ENCODE peak calls at places on chromosomes 5 and 9, in nine cellular contexts. One of them, this sample, is unnamed.

GRCh38 chr9:121708768-121709488 is 57.5 kb downstream of the DAB2IP start:
- DNase-seq in A549: no peak
- DNase-seq in Peyer's patch: no peak
- DNase-seq in transverse colon: no peak
- DNase-seq in breast epithelium: no peak
- DNase-seq in HCT116: no peak
- DNase-seq in stomach: no peak
- DNase-seq in esophagus muscularis mucosa: no peak
- DNase-seq in sigmoid colon: peak; percentile 70
- DNase-seq in this sample: no peak

GRCh38 chr9:124894035-124894740 is 32.3 kb downstream of the ARPC5L start:
- DNase-seq in A549: no peak
- DNase-seq in Peyer's patch: no peak
- DNase-seq in transverse colon: no peak
- DNase-seq in breast epithelium: no peak
- DNase-seq in HCT116: no peak
- DNase-seq in stomach: no peak
- DNase-seq in esophagus muscularis mucosa: no peak
- DNase-seq in sigmoid colon: no peak
- DNase-seq in this sample: no peak

GRCh38 chr9:131762356-131762932 is 22.6 kb upstream of the RAPGEF1 start:
- DNase-seq in A549: peak; percentile 66
- DNase-seq in Peyer's patch: peak; percentile 85
- DNase-seq in transverse colon: peak; percentile 78
- DNase-seq in breast epithelium: peak; percentile 77
- DNase-seq in HCT116: peak; percentile 43
- DNase-seq in stomach: peak; percentile 84
- DNase-seq in esophagus muscularis mucosa: no peak
- DNase-seq in sigmoid colon: peak; percentile 82
- DNase-seq in this sample: peak; percentile 66

GRCh38 chr9:122131401-122131921 is 28.1 kb downstream of the NDUFA8 start:
- DNase-seq in A549: no peak
- DNase-seq in Peyer's patch: no peak
- DNase-seq in transverse colon: no peak
- DNase-seq in breast epithelium: no peak
- DNase-seq in HCT116: no peak
- DNase-seq in stomach: no peak
- DNase-seq in esophagus muscularis mucosa: no peak
- DNase-seq in sigmoid colon: peak; percentile 66
- DNase-seq in this sample: no peak

GRCh38 chr5:136018814-136019777 is 9.7 kb upstream of the TGFBI start:
- DNase-seq in A549: peak; percentile 80
- DNase-seq in Peyer's patch: no peak
- DNase-seq in transverse colon: peak; percentile 33
- DNase-seq in breast epithelium: no peak
- DNase-seq in HCT116: no peak
- DNase-seq in stomach: no peak
- DNase-seq in esophagus muscularis mucosa: no peak
- DNase-seq in sigmoid colon: peak; percentile 89
- DNase-seq in this sample: peak; percentile 87

GRCh38 chr5:164747371-164747770 is 1242.0 kb downstream of the MAT2B start:
- DNase-seq in A549: no peak
- DNase-seq in Peyer's patch: no peak
- DNase-seq in transverse colon: no peak
- DNase-seq in breast epithelium: no peak
- DNase-seq in HCT116: no peak
- DNase-seq in stomach: no peak
- DNase-seq in esophagus muscularis mucosa: no peak
- DNase-seq in sigmoid colon: no peak
- DNase-seq in this sample: no peak

GRCh38 chr5:41517909-41518308 is 7.5 kb upstream of the PLCXD3 start:
- DNase-seq in A549: no peak
- DNase-seq in Peyer's patch: no peak
- DNase-seq in transverse colon: no peak
- DNase-seq in breast epithelium: no peak
- DNase-seq in HCT116: no peak
- DNase-seq in stomach: no peak
- DNase-seq in esophagus muscularis mucosa: no peak
- DNase-seq in sigmoid colon: no peak
- DNase-seq in this sample: no peak

GRCh38 chr5:178117911-178118310 is 4.6 kb downstream of the N4BP3 start:
- DNase-seq in A549: no peak
- DNase-seq in Peyer's patch: no peak
- DNase-seq in transverse colon: no peak
- DNase-seq in breast epithelium: no peak
- DNase-seq in HCT116: no peak
- DNase-seq in stomach: no peak
- DNase-seq in esophagus muscularis mucosa: no peak
- DNase-seq in sigmoid colon: no peak
- DNase-seq in this sample: no peak

GRCh38 chr9:76181020-76181641 is 213.1 kb downstream of the RFK start:
- DNase-seq in A549: peak; percentile 82
- DNase-seq in Peyer's patch: no peak
- DNase-seq in transverse colon: no peak
- DNase-seq in breast epithelium: no peak
- DNase-seq in HCT116: peak; percentile 26
- DNase-seq in stomach: no peak
- DNase-seq in esophagus muscularis mucosa: no peak
- DNase-seq in sigmoid colon: no peak
- DNase-seq in this sample: no peak

GRCh38 chr5:114419941-114420340 is 58.1 kb downstream of the KCNN2 start:
- DNase-seq in A549: no peak
- DNase-seq in Peyer's patch: no peak
- DNase-seq in transverse colon: no peak
- DNase-seq in breast epithelium: no peak
- DNase-seq in HCT116: no peak
- DNase-seq in stomach: no peak
- DNase-seq in esophagus muscularis mucosa: no peak
- DNase-seq in sigmoid colon: no peak
- DNase-seq in this sample: no peak

GRCh38 chr9:107488400-107489143 is 997 bp downstream of the KLF4 start:
- DNase-seq in A549: peak; percentile 61
- DNase-seq in Peyer's patch: peak; percentile 85
- DNase-seq in transverse colon: peak; percentile 81
- DNase-seq in breast epithelium: peak; percentile 79
- DNase-seq in HCT116: no peak
- DNase-seq in stomach: peak; percentile 56
- DNase-seq in esophagus muscularis mucosa: no peak
- DNase-seq in sigmoid colon: peak; percentile 94
- DNase-seq in this sample: peak; percentile 74
- H3K27ac ChIP-seq in A549: peak overlapping the region; percentile 91
- H3K27ac ChIP-seq in Peyer's patch: peak overlapping the region; percentile 93
- H3K27ac ChIP-seq in transverse colon: peak overlapping the region; percentile 92
- H3K27ac ChIP-seq in breast epithelium: peak overlapping the region; percentile 91
- H3K27ac ChIP-seq in HCT116: peak overlapping the region; percentile 74
- H3K27ac ChIP-seq in stomach: peak overlapping the region; percentile 94
- H3K27ac ChIP-seq in esophagus muscularis mucosa: peak overlapping the region; percentile 94
- H3K27ac ChIP-seq in sigmoid colon: peak overlapping the region; percentile 84
- H3K27ac ChIP-seq in this sample: peak overlapping the region; percentile 89

DNA sequence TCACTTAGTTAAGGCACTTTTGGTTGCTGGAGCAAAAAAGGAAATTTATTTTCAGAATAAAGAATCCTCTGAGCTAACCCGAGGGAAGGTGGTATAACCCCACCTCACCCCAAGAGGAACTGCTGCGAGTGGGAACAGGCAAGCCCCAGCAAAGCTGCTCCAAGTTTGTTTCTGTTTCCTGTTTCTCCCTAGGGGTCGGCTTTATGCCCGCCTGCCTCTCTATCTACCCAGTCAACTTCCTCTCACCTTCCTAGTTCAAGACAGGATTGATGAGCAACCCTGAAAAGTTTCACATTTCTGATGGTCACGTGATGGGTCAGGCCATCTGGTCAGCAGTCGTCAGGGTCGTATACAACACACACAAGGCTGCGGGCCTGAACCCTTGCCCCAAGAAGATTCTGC is 31.1 kb downstream of the TRIO start:
- DNase-seq in A549: no peak
- DNase-seq in Peyer's patch: no peak
- DNase-seq in transverse colon: no peak
- DNase-seq in breast epithelium: no peak
- DNase-seq in HCT116: no peak
- DNase-seq in stomach: no peak
- DNase-seq in esophagus muscularis mucosa: no peak
- DNase-seq in sigmoid colon: no peak
- DNase-seq in this sample: no peak
- H3K4me1 ChIP-seq in A549: peaks cover 96% of the 10 kb centered on the region
- H3K4me1 ChIP-seq in Peyer's patch: no peaks in the 10 kb centered on the region
- H3K4me1 ChIP-seq in transverse colon: peaks cover 31% of the 10 kb centered on the region
- H3K4me1 ChIP-seq in breast epithelium: no peaks in the 10 kb centered on the region
- H3K4me1 ChIP-seq in HCT116: peaks cover 53% of the 10 kb centered on the region
- H3K4me1 ChIP-seq in stomach: peaks cover 85% of the 10 kb centered on the region
- H3K4me1 ChIP-seq in esophagus muscularis mucosa: peaks cover 77% of the 10 kb centered on the region
- H3K4me1 ChIP-seq in sigmoid colon: no peaks in the 10 kb centered on the region
- H3K4me1 ChIP-seq in this sample: no peaks in the 10 kb centered on the region

DNA sequence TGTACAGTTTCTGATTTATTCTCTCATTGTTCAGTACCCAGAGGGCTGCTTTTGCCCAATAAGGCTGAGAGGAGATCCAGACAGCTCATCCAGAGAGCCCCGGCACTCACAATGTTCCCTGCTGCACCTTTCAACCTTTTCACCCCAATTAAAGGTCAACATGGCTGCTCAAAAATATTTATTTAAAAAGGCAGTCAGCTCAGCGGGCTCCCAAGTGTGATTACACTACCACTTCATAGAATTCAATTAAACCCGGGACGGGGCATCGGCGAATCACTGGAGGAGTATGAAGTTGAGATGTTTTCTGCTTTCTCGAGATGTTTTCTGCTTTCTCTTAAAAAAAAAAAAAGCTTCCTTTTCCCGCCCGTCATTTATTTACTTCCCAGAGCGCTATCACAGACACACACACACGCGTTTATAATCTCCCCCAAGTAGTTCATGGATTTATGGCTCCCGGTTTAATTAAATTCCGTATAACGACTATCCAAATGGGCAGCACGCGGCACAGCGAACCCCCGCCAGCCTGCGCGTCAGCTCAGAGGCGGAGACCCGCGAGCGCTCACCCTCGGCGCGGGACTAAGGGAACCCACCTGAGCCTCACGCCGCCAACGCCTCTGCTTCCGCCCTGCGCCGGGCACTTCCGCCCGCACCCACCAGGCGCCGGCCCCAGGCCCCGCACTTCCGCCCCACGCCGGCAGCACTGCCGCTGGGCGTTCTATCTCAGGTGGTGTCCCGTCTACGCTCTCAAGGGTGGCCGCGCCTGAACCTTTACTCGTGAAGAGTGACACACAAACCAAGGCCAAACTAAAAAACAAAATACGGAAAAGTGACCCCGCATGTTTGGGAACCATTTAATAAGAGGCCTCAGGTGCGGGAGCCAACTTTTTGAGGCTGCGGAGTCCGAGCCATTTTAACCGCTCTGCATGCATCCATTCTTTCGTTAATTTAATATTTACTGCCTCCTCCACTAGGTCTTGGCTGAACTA is at the start of gene C5orf63:
- DNase-seq in A549: peak; percentile 58
- DNase-seq in Peyer's patch: peak; percentile 79
- DNase-seq in transverse colon: peak; percentile 74
- DNase-seq in breast epithelium: peak; percentile 58
- DNase-seq in HCT116: peak; percentile 8
- DNase-seq in stomach: peak; percentile 62
- DNase-seq in esophagus muscularis mucosa: peak; percentile 89
- DNase-seq in sigmoid colon: peak; percentile 68
- DNase-seq in this sample: peak; percentile 40
- TF ChIP-seq POLR2A in A549: peak; percentile 74
- TF ChIP-seq POLR2A in Peyer's patch: peak; percentile 24
- TF ChIP-seq POLR2A in transverse colon: peak; percentile 49
- TF ChIP-seq POLR2A in breast epithelium: no peak
- TF ChIP-seq POLR2A in HCT116: peak; percentile 54
- TF ChIP-seq POLR2A in stomach: no peak
- TF ChIP-seq POLR2A in esophagus muscularis mucosa: no peak
- TF ChIP-seq POLR2A in sigmoid colon: no peak
- TF ChIP-seq POLR2A in this sample: no peak

GRCh38 chr5:126003309-126003708 is 419.9 kb upstream of the GRAMD2B start:
- DNase-seq in A549: no peak
- DNase-seq in Peyer's patch: no peak
- DNase-seq in transverse colon: no peak
- DNase-seq in breast epithelium: no peak
- DNase-seq in HCT116: no peak
- DNase-seq in stomach: peak; percentile 64
- DNase-seq in esophagus muscularis mucosa: no peak
- DNase-seq in sigmoid colon: no peak
- DNase-seq in this sample: peak; percentile 50

GRCh38 chr5:126004636-126005035 is 418.6 kb upstream of the GRAMD2B start:
- DNase-seq in A549: no peak
- DNase-seq in Peyer's patch: no peak
- DNase-seq in transverse colon: no peak
- DNase-seq in breast epithelium: no peak
- DNase-seq in HCT116: no peak
- DNase-seq in stomach: no peak
- DNase-seq in esophagus muscularis mucosa: no peak
- DNase-seq in sigmoid colon: no peak
- DNase-seq in this sample: no peak

GRCh38 chr5:126007841-126008240 is 415.4 kb upstream of the GRAMD2B start:
- DNase-seq in A549: no peak
- DNase-seq in Peyer's patch: no peak
- DNase-seq in transverse colon: no peak
- DNase-seq in breast epithelium: no peak
- DNase-seq in HCT116: no peak
- DNase-seq in stomach: no peak
- DNase-seq in esophagus muscularis mucosa: no peak
- DNase-seq in sigmoid colon: no peak
- DNase-seq in this sample: no peak

GRCh38 chr5:126000533-126000932 is 422.7 kb upstream of the GRAMD2B start:
- DNase-seq in A549: no peak
- DNase-seq in Peyer's patch: no peak
- DNase-seq in transverse colon: no peak
- DNase-seq in breast epithelium: no peak
- DNase-seq in HCT116: no peak
- DNase-seq in stomach: no peak
- DNase-seq in esophagus muscularis mucosa: no peak
- DNase-seq in sigmoid colon: no peak
- DNase-seq in this sample: no peak

GRCh38 chr5:126002222-126002897 is 420.8 kb upstream of the GRAMD2B start:
- DNase-seq in A549: no peak
- DNase-seq in Peyer's patch: no peak
- DNase-seq in transverse colon: no peak
- DNase-seq in breast epithelium: no peak
- DNase-seq in HCT116: no peak
- DNase-seq in stomach: peak; percentile 68
- DNase-seq in esophagus muscularis mucosa: no peak
- DNase-seq in sigmoid colon: no peak
- DNase-seq in this sample: peak; percentile 35
- H3K27ac ChIP-seq in A549: no peak overlapping the region
- H3K27ac ChIP-seq in Peyer's patch: no peak overlapping the region
- H3K27ac ChIP-seq in transverse colon: peak overlapping the region; percentile 36
- H3K27ac ChIP-seq in breast epithelium: peak overlapping the region; percentile 86
- H3K27ac ChIP-seq in HCT116: no peak overlapping the region
- H3K27ac ChIP-seq in stomach: peak overlapping the region; percentile 57
- H3K27ac ChIP-seq in esophagus muscularis mucosa: peak overlapping the region; percentile 55
- H3K27ac ChIP-seq in sigmoid colon: peak overlapping the region; percentile 49
- H3K27ac ChIP-seq in this sample: peak overlapping the region; percentile 73

DNA sequence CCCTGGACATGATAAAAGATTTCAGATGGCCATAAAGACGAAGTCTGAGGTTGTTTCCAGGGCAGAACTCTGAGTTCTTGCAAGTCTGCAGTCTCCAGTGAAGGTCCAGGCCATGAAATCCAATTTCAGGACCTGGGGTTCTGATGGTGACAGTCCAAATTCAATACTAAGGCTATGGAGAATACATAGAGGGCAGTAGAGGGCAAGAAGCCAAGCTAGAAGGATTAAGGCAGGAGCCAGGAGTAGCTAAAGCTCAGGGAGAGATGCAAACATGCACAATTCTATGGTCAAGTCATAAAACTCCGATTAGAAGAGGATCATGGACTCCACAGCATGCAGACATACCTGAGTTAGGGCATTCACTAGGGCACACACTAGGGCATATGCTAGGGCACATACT is 11.4 kb downstream of the SLIT3 start:
- DNase-seq in A549: no peak
- DNase-seq in Peyer's patch: no peak
- DNase-seq in transverse colon: no peak
- DNase-seq in breast epithelium: no peak
- DNase-seq in HCT116: no peak
- DNase-seq in stomach: no peak
- DNase-seq in esophagus muscularis mucosa: no peak
- DNase-seq in sigmoid colon: no peak
- DNase-seq in this sample: no peak
- H3K4me1 ChIP-seq in A549: peaks cover 14% of the 10 kb centered on the region
- H3K4me1 ChIP-seq in Peyer's patch: no peaks in the 10 kb centered on the region
- H3K4me1 ChIP-seq in transverse colon: peaks cover 8% of the 10 kb centered on the region
- H3K4me1 ChIP-seq in breast epithelium: no peaks in the 10 kb centered on the region
- H3K4me1 ChIP-seq in HCT116: no peaks in the 10 kb centered on the region
- H3K4me1 ChIP-seq in stomach: peaks cover 7% of the 10 kb centered on the region
- H3K4me1 ChIP-seq in esophagus muscularis mucosa: peaks cover 60% of the 10 kb centered on the region
- H3K4me1 ChIP-seq in sigmoid colon: no peaks in the 10 kb centered on the region
- H3K4me1 ChIP-seq in this sample: peaks cover 12% of the 10 kb centered on the region

This sample was measured in uterus.